ENCODE peak calls at places on chromosome 2, in eight cellular contexts. W, C, M, N, S, T, Q and P are unnamed samples. For H3K4me1, the result is how much of the 10 kb centered on the place peaks cover.

GRCh38 chr2:81550277-81550676 is 1245.7 kb upstream of the LRRTM1 start:
- DNase-seq in Q (no peak), M (no peak), T (no peak), S (no peak), C (no peak), N (no peak), W (no peak), P (no peak)

GRCh38 chr2:68710336-68710735 is 24.3 kb upstream of the ARHGAP25 start:
- DNase-seq in N (no peak), W (peak), T (no peak), M (peak), C (no peak), S (peak), Q (no peak), P (peak)

GRCh38 chr2:24930768-24931167 is 10.7 kb upstream of the ADCY3 start:
- DNase-seq in S (peak), C (no peak), M (peak), W (no peak), T (no peak), N (no peak), Q (no peak), P (no peak)

GRCh38 chr2:55620123-55620779 is 2.8 kb upstream of the PPP4R3B start:
- DNase-seq in C (peak), W (no peak), S (no peak), T (peak), Q (peak), N (no peak), M (peak), P (no peak)

GRCh38 chr2:204321910-204322765 is 223.1 kb upstream of the PARD3B start:
- DNase-seq in C (no peak), T (no peak), N (no peak), S (peak), M (peak), W (no peak), Q (peak), P (peak)

GRCh38 chr2:164717000-164717597 is 95.8 kb upstream of the GRB14 start:
- DNase-seq in C (peak), Q (no peak), S (no peak), N (peak), W (peak), M (peak), T (peak), P (no peak)

GRCh38 chr2:23788100-23788499 is 138.8 kb downstream of the ATAD2B start:
- DNase-seq in W (no peak), M (peak), T (no peak), Q (no peak), C (no peak), N (no peak), S (no peak), P (no peak)

GRCh38 chr2:237256845-237257244 is 157.1 kb downstream of the COL6A3 start:
- DNase-seq in T (no peak), N (no peak), Q (no peak), S (peak), W (peak), M (peak), C (no peak), P (peak)

GRCh38 chr2:12759248-12759647 is 42.5 kb downstream of the TRIB2 start:
- DNase-seq in W (no peak), S (peak), T (no peak), M (peak), C (no peak), N (no peak), Q (peak), P (peak)

GRCh38 chr2:146213674-146214073 is 1631.2 kb upstream of the ACVR2A start:
- DNase-seq in N (no peak), M (no peak), W (no peak), T (no peak), C (no peak), Q (no peak), S (no peak), P (no peak)

GRCh38 chr2:173457366-173457765 is 102.7 kb downstream of the CDCA7 start:
- DNase-seq in S (no peak), Q (no peak), W (no peak), M (no peak), C (no peak), N (no peak), T (no peak), P (no peak)

GRCh38 chr2:149597050-149598013 is 9.8 kb upstream of the MMADHC start:
- DNase-seq in C (peak), Q (peak), M (peak), W (peak), T (peak), S (peak), N (peak), P (peak)

GRCh38 chr2:219430633-219431615 is 3.7 kb upstream of the SPEG start:
- DNase-seq in S (peak), C (no peak), M (peak), Q (peak), W (peak), T (peak), N (no peak), P (peak)

GRCh38 chr2:23351388-23352141 is 33.4 kb upstream of the KLHL29 start:
- DNase-seq in Q (peak), T (peak), N (peak), M (peak), C (peak), S (peak), W (peak), P (peak)

GRCh38 chr2:149719695-149720094 is 132.1 kb upstream of the MMADHC start:
- DNase-seq in Q (no peak), N (no peak), T (no peak), W (no peak), C (no peak), S (no peak), M (no peak), P (no peak)

GRCh38 chr2:229586012-229586411 is 128.3 kb downstream of the DNER start:
- DNase-seq in Q (peak), C (no peak), T (no peak), W (no peak), N (peak), S (peak), M (peak), P (peak)

GRCh38 chr2:5555636-5556035 is 136.5 kb upstream of the SOX11 start:
- DNase-seq in T (no peak), C (no peak), Q (no peak), S (no peak), N (no peak), W (no peak), M (no peak), P (no peak)

GRCh38 chr2:85318222-85319182 is 9.3 kb downstream of the TGOLN2 start:
- DNase-seq in C (no peak), Q (peak), N (no peak), W (peak), S (peak), T (no peak), M (peak), P (peak)

GRCh38 chr2:203527719-203528118 is 7.4 kb downstream of the RAPH1 start:
- DNase-seq in N (no peak), Q (no peak), T (no peak), S (no peak), W (no peak), M (no peak), C (no peak), P (no peak)

GRCh38 chr2:188787002-188787660 is 187.0 kb upstream of the COL3A1 start:
- DNase-seq in C (no peak), S (peak), N (peak), M (peak), W (peak), T (no peak), Q (peak), P (peak)

GRCh38 chr2:61091485-61091884 is 25.8 kb downstream of the SANBR start:
- DNase-seq in S (no peak), W (no peak), C (no peak), N (no peak), M (no peak), Q (no peak), T (no peak), P (no peak)
- H3K4me1 ChIP-seq in S (under half), W (under half), C (under half), N (under half), M (under half), Q (under half), T (under half), P (under half)

GRCh38 chr2:73203055-73203681 is 794 bp downstream of the NOTO start:
- DNase-seq in N (no peak), C (no peak), S (no peak), Q (no peak), M (no peak), T (peak), W (peak), P (peak)
- TF ChIP-seq EZH2 in N (no peak), C (no peak), S (peak), Q (peak), M (peak), T (peak), W (peak), P (peak)

DNA sequence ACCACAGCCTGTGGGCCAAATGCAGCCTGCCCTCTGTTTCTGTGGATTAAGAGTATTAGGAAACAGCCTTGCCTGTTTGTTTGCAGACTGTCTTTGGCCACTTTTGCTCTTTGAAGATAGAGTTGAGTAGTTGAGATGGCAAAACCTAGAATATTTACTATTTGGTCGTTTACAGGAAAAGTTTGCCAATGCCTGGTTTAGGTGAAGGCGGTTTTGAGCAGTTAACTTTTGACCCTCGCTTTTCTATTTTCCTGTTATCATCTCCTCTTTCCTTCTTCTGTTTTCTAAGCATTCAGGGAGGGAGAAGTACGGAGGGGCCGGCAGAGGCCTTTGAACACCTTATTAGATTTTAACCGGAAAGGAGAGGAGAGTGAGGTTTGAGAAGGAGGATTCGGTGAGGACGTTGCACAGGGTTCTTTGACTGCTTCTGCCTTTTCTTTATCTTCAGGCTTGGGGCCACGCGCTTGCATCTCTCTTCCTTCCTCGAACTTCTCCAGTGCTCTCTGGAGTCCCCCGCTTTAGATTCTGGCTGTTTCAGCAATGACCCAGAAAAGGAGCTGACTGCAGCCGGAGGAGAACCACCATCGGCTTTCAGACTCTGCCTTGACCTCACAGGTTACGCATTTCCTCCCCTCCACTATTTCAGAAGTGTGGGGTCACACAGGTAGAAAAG is 39.2 kb downstream of the IL1R2 start:
- DNase-seq in M (no peak), S (no peak), T (no peak), N (no peak), C (no peak), Q (no peak), W (no peak), P (no peak)
- H3K27ac ChIP-seq in M (no peak), S (no peak), T (no peak), N (no peak), C (no peak), Q (no peak), W (peak), P (no peak)

GRCh38 chr2:44652701-44653100 is 288.8 kb upstream of the SIX3 start:
- DNase-seq in S (no peak), N (no peak), C (no peak), W (no peak), Q (no peak), M (no peak), T (peak), P (peak)
- H3K4me1 ChIP-seq in S (under half), N (under half), C (under half), W (under half), Q (under half), M (under half), T (under half), P (under half)

GRCh38 chr2:105803773-105804172 is 59.1 kb downstream of the NCK2 start:
- DNase-seq in N (no peak), W (no peak), C (no peak), M (no peak), S (peak), Q (peak), T (no peak), P (peak)

GRCh38 chr2:105802587-105802986 is 57.9 kb downstream of the NCK2 start:
- DNase-seq in M (no peak), C (no peak), T (no peak), W (no peak), N (no peak), Q (peak), S (no peak), P (no peak)

GRCh38 chr2:105803337-105803736 is 58.6 kb downstream of the NCK2 start:
- DNase-seq in S (no peak), T (no peak), N (no peak), W (no peak), M (no peak), C (no peak), Q (no peak), P (no peak)

GRCh38 chr2:105801961-105802360 is 57.2 kb downstream of the NCK2 start:
- DNase-seq in M (no peak), S (no peak), W (no peak), T (no peak), N (no peak), Q (no peak), C (no peak), P (no peak)

DNA sequence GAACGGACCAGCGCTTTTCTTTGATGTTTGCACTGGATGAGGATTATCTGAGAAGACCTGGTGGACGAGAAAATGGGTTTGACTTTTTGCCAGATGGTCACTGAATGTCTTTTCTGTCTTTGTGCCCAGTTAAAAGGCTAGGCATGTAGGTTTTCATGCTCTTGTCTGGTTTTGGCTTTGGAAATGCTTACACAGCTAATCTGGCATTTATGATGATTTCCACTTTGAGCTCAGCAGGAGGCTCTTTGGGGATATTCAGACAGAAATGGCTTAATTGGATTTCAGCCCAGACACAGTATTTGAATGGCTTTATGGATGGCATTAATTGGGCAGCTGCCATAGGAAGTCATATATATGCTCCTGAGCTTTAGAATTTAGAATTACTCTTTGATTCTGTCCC is 59.6 kb downstream of the NCK2 start:
- DNase-seq in W (no peak), M (no peak), C (no peak), N (no peak), T (no peak), Q (no peak), S (peak), P (peak)
- TF ChIP-seq EZH2 in W (no peak), M (no peak), C (no peak), N (no peak), T (no peak), Q (no peak), S (no peak), P (no peak)

DNA sequence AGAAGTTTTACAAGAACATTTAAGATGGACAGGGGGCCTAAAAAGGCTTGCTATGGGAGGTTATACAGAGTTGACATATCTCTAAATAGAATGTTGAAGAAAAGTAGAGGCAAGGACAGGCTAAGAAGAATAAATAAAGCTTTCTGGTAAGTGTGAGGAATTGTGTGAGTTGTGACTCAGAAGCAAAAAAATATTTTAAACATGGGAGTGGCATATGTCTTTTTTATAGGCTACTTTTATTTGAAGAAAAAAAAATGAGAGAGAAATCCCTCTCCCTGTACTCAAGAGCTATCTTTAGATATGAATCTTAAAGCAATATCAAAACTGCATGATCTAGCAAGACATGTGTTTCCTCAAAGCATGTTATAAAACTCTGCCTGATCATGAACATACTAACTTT is 41.1 kb downstream of the RAB3GAP1 start:
- DNase-seq in C (no peak), S (no peak), T (no peak), M (peak), W (no peak), N (no peak), Q (no peak), P (no peak)
- H3K27ac ChIP-seq in C (no peak), S (no peak), T (no peak), M (peak), W (peak), N (no peak), Q (no peak), P (no peak)

GRCh38 chr2:64646007-64646880 is 7.5 kb downstream of the SERTAD2 start:
- DNase-seq in Q (peak), T (peak), N (peak), S (no peak), M (peak), W (peak), C (no peak), P (peak)
- H3K4me1 ChIP-seq in Q (half or more), T (half or more), N (half or more), S (under half), M (half or more), W (half or more), C (half or more), P (under half)